ENCODE peak calls at places on chromosomes 7 and 10, in ten cellular contexts. One of them, this sample, is unnamed.

GRCh38 chr10:29240991-29241660 is 47.7 kb upstream of the LYZL1 start:
- DNase-seq in PC-3: no peak
- DNase-seq in endothelial cell of umbilical vein: no peak
- DNase-seq in mesenchymal stem cell: no peak
- DNase-seq in endodermal cell: no peak
- DNase-seq in GM23248: no peak
- DNase-seq in left lung: no peak
- DNase-seq in tibial artery: no peak
- DNase-seq in colonic mucosa: no peak
- DNase-seq in ovary: peak; percentile 59
- DNase-seq in this sample: no peak

GRCh38 chr10:82660983-82661382 is 786.0 kb downstream of the NRG3 start:
- DNase-seq in tibial artery: no peak
- DNase-seq in colonic mucosa: no peak
- DNase-seq in PC-3: no peak
- DNase-seq in mesenchymal stem cell: peak; percentile 12
- DNase-seq in endothelial cell of umbilical vein: peak; percentile 15
- DNase-seq in ovary: no peak
- DNase-seq in left lung: no peak
- DNase-seq in GM23248: no peak
- DNase-seq in endodermal cell: no peak
- DNase-seq in this sample: no peak

GRCh38 chr10:15640536-15641085 is 79.1 kb downstream of the ITGA8 start:
- DNase-seq in mesenchymal stem cell: no peak
- DNase-seq in GM23248: no peak
- DNase-seq in colonic mucosa: no peak
- DNase-seq in PC-3: no peak
- DNase-seq in left lung: no peak
- DNase-seq in endodermal cell: no peak
- DNase-seq in ovary: no peak
- DNase-seq in endothelial cell of umbilical vein: no peak
- DNase-seq in tibial artery: no peak
- DNase-seq in this sample: no peak

GRCh38 chr7:155282671-155283070 is 15.0 kb upstream of the INSIG1 start:
- DNase-seq in colonic mucosa: no peak
- DNase-seq in ovary: no peak
- DNase-seq in GM23248: no peak
- DNase-seq in PC-3: no peak
- DNase-seq in endodermal cell: no peak
- DNase-seq in left lung: peak; percentile 58
- DNase-seq in mesenchymal stem cell: no peak
- DNase-seq in tibial artery: peak; percentile 45
- DNase-seq in endothelial cell of umbilical vein: no peak
- DNase-seq in this sample: no peak

GRCh38 chr7:33806284-33807157 is 98.8 kb upstream of the BMPER start:
- DNase-seq in PC-3: no peak
- DNase-seq in left lung: no peak
- DNase-seq in colonic mucosa: no peak
- DNase-seq in mesenchymal stem cell: peak; percentile 49
- DNase-seq in tibial artery: no peak
- DNase-seq in GM23248: no peak
- DNase-seq in endothelial cell of umbilical vein: peak; percentile 41
- DNase-seq in endodermal cell: no peak
- DNase-seq in ovary: no peak
- DNase-seq in this sample: no peak

GRCh38 chr7:39678935-39679690 is 55.7 kb downstream of the RALA start:
- DNase-seq in endodermal cell: no peak
- DNase-seq in left lung: no peak
- DNase-seq in colonic mucosa: no peak
- DNase-seq in endothelial cell of umbilical vein: peak; percentile 35
- DNase-seq in GM23248: no peak
- DNase-seq in mesenchymal stem cell: peak; percentile 67
- DNase-seq in PC-3: no peak
- DNase-seq in ovary: no peak
- DNase-seq in tibial artery: no peak
- DNase-seq in this sample: no peak

GRCh38 chr7:22700559-22701002 is 26.4 kb upstream of the IL6 start:
- DNase-seq in left lung: no peak
- DNase-seq in tibial artery: no peak
- DNase-seq in mesenchymal stem cell: peak; percentile 85
- DNase-seq in endodermal cell: no peak
- DNase-seq in ovary: no peak
- DNase-seq in colonic mucosa: no peak
- DNase-seq in PC-3: no peak
- DNase-seq in endothelial cell of umbilical vein: peak; percentile 71
- DNase-seq in GM23248: peak; percentile 81
- DNase-seq in this sample: no peak

GRCh38 chr10:104478380-104478779 is 124.7 kb downstream of the CFAP58 start:
- DNase-seq in GM23248: peak; percentile 8
- DNase-seq in tibial artery: no peak
- DNase-seq in colonic mucosa: no peak
- DNase-seq in mesenchymal stem cell: no peak
- DNase-seq in left lung: no peak
- DNase-seq in endothelial cell of umbilical vein: no peak
- DNase-seq in PC-3: no peak
- DNase-seq in endodermal cell: no peak
- DNase-seq in ovary: no peak
- DNase-seq in this sample: no peak

GRCh38 chr10:77236700-77237099 is 400.9 kb downstream of the KCNMA1 start:
- DNase-seq in GM23248: peak; percentile 53
- DNase-seq in tibial artery: no peak
- DNase-seq in mesenchymal stem cell: peak; percentile 63
- DNase-seq in colonic mucosa: no peak
- DNase-seq in endodermal cell: no peak
- DNase-seq in PC-3: peak; percentile 99
- DNase-seq in left lung: no peak
- DNase-seq in ovary: no peak
- DNase-seq in endothelial cell of umbilical vein: no peak
- DNase-seq in this sample: no peak

GRCh38 chr10:48938281-48938680 is 1.4 kb downstream of the LRRC18 start:
- DNase-seq in left lung: no peak
- DNase-seq in ovary: no peak
- DNase-seq in colonic mucosa: no peak
- DNase-seq in endodermal cell: peak; percentile 24
- DNase-seq in PC-3: no peak
- DNase-seq in mesenchymal stem cell: no peak
- DNase-seq in tibial artery: no peak
- DNase-seq in GM23248: no peak
- DNase-seq in endothelial cell of umbilical vein: no peak
- DNase-seq in this sample: no peak

GRCh38 chr10:93749218-93749799 is 8.4 kb upstream of the LGI1 start:
- DNase-seq in endodermal cell: peak; percentile 90
- DNase-seq in left lung: no peak
- DNase-seq in tibial artery: peak; percentile 24
- DNase-seq in ovary: no peak
- DNase-seq in PC-3: no peak
- DNase-seq in endothelial cell of umbilical vein: no peak
- DNase-seq in colonic mucosa: peak; percentile 38
- DNase-seq in mesenchymal stem cell: peak; percentile 54
- DNase-seq in GM23248: peak; percentile 12
- DNase-seq in this sample: no peak

GRCh38 chr7:28708458-28708951 is 249.6 kb downstream of the TRIL start:
- DNase-seq in mesenchymal stem cell: peak; percentile 25
- DNase-seq in left lung: no peak
- DNase-seq in tibial artery: no peak
- DNase-seq in colonic mucosa: no peak
- DNase-seq in endodermal cell: no peak
- DNase-seq in GM23248: peak; percentile 84
- DNase-seq in endothelial cell of umbilical vein: no peak
- DNase-seq in PC-3: no peak
- DNase-seq in ovary: no peak
- DNase-seq in this sample: no peak

DNA sequence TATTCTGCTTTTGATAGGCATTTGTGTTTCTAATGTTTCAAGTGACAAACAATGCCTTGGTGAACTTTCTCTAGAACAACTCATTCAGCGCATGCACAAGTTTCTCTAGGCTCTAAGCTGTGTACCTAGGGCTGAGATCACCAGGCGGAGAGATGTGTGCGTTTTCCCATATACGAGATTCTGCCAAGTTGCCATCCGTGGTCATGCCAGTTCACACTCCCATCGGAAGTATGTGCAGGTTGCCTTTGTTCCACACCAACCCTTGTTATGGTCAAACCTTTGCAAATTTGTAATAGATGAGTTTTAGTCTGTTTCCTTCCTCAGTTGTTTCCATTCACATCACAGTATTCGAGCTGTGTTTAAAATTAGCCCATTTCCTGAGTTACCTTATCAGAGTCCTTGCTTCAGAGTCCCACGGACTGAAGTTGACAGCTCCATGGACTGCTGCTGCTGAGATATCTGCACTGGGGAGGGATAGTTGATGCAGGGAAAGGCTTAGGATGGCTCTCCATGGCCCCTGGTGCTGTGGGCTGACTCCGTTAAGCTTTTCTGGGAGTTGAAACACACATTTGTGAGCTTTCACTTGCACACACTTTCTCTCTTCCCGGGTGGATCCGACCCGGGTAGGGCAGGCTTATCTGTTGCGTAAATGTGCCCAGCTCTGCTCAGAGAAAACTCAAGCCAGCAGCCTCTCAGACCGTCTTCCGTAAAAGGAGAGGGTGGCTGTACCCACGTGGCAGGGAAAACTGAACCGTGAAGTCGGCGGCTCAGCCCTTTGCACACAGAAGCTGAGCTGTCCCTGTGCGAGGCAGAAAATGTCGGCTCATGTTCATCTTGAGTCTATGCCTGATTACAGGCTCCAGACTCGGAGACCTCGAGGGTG is 49.4 kb downstream of the HK1 start:
- DNase-seq in endodermal cell: peak; percentile 57
- DNase-seq in endothelial cell of umbilical vein: peak; percentile 56
- DNase-seq in ovary: peak; percentile 50
- DNase-seq in left lung: peak; percentile 89
- DNase-seq in PC-3: peak; percentile 42
- DNase-seq in colonic mucosa: peak; percentile 81
- DNase-seq in GM23248: no peak
- DNase-seq in mesenchymal stem cell: peak; percentile 52
- DNase-seq in tibial artery: peak; percentile 77
- DNase-seq in this sample: peak; percentile 51
- H3K4me1 ChIP-seq in endodermal cell: peaks cover 1% of the 10 kb centered on the region
- H3K4me1 ChIP-seq in endothelial cell of umbilical vein: peaks cover 22% of the 10 kb centered on the region
- H3K4me1 ChIP-seq in ovary: peaks cover 2% of the 10 kb centered on the region
- H3K4me1 ChIP-seq in left lung: peaks cover 31% of the 10 kb centered on the region
- H3K4me1 ChIP-seq in PC-3: peaks cover 8% of the 10 kb centered on the region
- H3K4me1 ChIP-seq in colonic mucosa: peaks cover 34% of the 10 kb centered on the region
- H3K4me1 ChIP-seq in GM23248: no peaks in the 10 kb centered on the region
- H3K4me1 ChIP-seq in mesenchymal stem cell: peaks cover 16% of the 10 kb centered on the region
- H3K4me1 ChIP-seq in tibial artery: peaks cover 98% of the 10 kb centered on the region
- H3K4me1 ChIP-seq in this sample: peaks cover 13% of the 10 kb centered on the region

GRCh38 chr10:96290368-96291133 is 13.7 kb upstream of the DNTT start:
- DNase-seq in tibial artery: no peak
- DNase-seq in left lung: no peak
- DNase-seq in endodermal cell: no peak
- DNase-seq in mesenchymal stem cell: no peak
- DNase-seq in endothelial cell of umbilical vein: no peak
- DNase-seq in colonic mucosa: no peak
- DNase-seq in ovary: no peak
- DNase-seq in GM23248: no peak
- DNase-seq in PC-3: no peak
- DNase-seq in this sample: no peak

GRCh38 chr10:96288151-96288621 is 16.0 kb upstream of the DNTT start:
- DNase-seq in ovary: no peak
- DNase-seq in tibial artery: no peak
- DNase-seq in mesenchymal stem cell: no peak
- DNase-seq in left lung: no peak
- DNase-seq in endothelial cell of umbilical vein: no peak
- DNase-seq in GM23248: no peak
- DNase-seq in colonic mucosa: no peak
- DNase-seq in endodermal cell: no peak
- DNase-seq in PC-3: no peak
- DNase-seq in this sample: no peak

GRCh38 chr10:96289218-96289910 is 14.9 kb upstream of the DNTT start:
- DNase-seq in mesenchymal stem cell: no peak
- DNase-seq in endothelial cell of umbilical vein: no peak
- DNase-seq in GM23248: no peak
- DNase-seq in ovary: no peak
- DNase-seq in tibial artery: no peak
- DNase-seq in left lung: no peak
- DNase-seq in PC-3: no peak
- DNase-seq in endodermal cell: no peak
- DNase-seq in colonic mucosa: no peak
- DNase-seq in this sample: no peak

GRCh38 chr10:96295475-96295874 is 8.8 kb upstream of the DNTT start:
- DNase-seq in ovary: no peak
- DNase-seq in tibial artery: no peak
- DNase-seq in GM23248: no peak
- DNase-seq in PC-3: no peak
- DNase-seq in mesenchymal stem cell: no peak
- DNase-seq in left lung: no peak
- DNase-seq in colonic mucosa: no peak
- DNase-seq in endodermal cell: no peak
- DNase-seq in endothelial cell of umbilical vein: no peak
- DNase-seq in this sample: no peak

GRCh38 chr10:96292971-96293909 is 11.0 kb upstream of the DNTT start:
- DNase-seq in ovary: no peak
- DNase-seq in GM23248: peak; percentile 64
- DNase-seq in endothelial cell of umbilical vein: peak; percentile 52
- DNase-seq in mesenchymal stem cell: peak; percentile 50
- DNase-seq in PC-3: peak; percentile 54
- DNase-seq in tibial artery: no peak
- DNase-seq in colonic mucosa: peak; percentile 43
- DNase-seq in left lung: no peak
- DNase-seq in endodermal cell: peak; percentile 64
- DNase-seq in this sample: no peak
- H3K4me3 ChIP-seq in ovary: no peak overlapping the region
- H3K4me3 ChIP-seq in GM23248: no peak overlapping the region
- H3K4me3 ChIP-seq in endothelial cell of umbilical vein: no peak overlapping the region
- H3K4me3 ChIP-seq in mesenchymal stem cell: no peak overlapping the region
- H3K4me3 ChIP-seq in PC-3: no peak overlapping the region
- H3K4me3 ChIP-seq in tibial artery: no peak overlapping the region
- H3K4me3 ChIP-seq in colonic mucosa: no peak overlapping the region
- H3K4me3 ChIP-seq in left lung: no peak overlapping the region
- H3K4me3 ChIP-seq in endodermal cell: no peak overlapping the region
- H3K4me3 ChIP-seq in this sample: no peak overlapping the region

DNA sequence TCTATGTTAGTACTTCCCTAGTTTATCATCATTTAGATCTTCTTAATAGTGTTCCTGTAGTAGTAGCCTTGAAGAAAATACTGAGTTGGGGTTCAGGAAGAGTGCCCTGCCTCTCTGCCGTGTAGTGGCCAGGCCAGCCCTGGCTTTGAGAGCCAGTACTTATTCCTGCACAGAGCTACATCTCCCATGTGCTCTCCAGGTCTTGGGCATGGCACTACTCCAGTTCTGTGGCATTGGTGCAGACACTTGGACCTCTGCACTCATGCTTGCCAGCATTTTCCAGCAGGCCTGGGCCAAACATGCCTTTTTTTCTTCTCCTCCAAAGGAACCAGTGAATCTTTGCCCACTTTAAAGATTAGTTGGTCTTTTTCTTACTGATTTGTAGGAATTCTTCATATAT is 5.3 kb downstream of the GNG11 start:
- DNase-seq in mesenchymal stem cell: no peak
- DNase-seq in GM23248: no peak
- DNase-seq in ovary: no peak
- DNase-seq in left lung: no peak
- DNase-seq in PC-3: no peak
- DNase-seq in tibial artery: no peak
- DNase-seq in colonic mucosa: no peak
- DNase-seq in endothelial cell of umbilical vein: peak; percentile 1
- DNase-seq in endodermal cell: no peak
- DNase-seq in this sample: no peak
- H3K4me1 ChIP-seq in mesenchymal stem cell: peaks cover 1% of the 10 kb centered on the region
- H3K4me1 ChIP-seq in GM23248: peaks cover 7% of the 10 kb centered on the region
- H3K4me1 ChIP-seq in ovary: peaks cover 2% of the 10 kb centered on the region
- H3K4me1 ChIP-seq in left lung: no peaks in the 10 kb centered on the region
- H3K4me1 ChIP-seq in PC-3: no peaks in the 10 kb centered on the region
- H3K4me1 ChIP-seq in tibial artery: peaks cover 37% of the 10 kb centered on the region
- H3K4me1 ChIP-seq in colonic mucosa: no peaks in the 10 kb centered on the region
- H3K4me1 ChIP-seq in endothelial cell of umbilical vein: peaks cover 21% of the 10 kb centered on the region
- H3K4me1 ChIP-seq in endodermal cell: no peaks in the 10 kb centered on the region
- H3K4me1 ChIP-seq in this sample: no peaks in the 10 kb centered on the region

GRCh38 chr10:63770523-63770922 is 249.3 kb downstream of the REEP3 start:
- DNase-seq in endothelial cell of umbilical vein: no peak
- DNase-seq in ovary: no peak
- DNase-seq in endodermal cell: peak; percentile 62
- DNase-seq in left lung: no peak
- DNase-seq in mesenchymal stem cell: no peak
- DNase-seq in PC-3: no peak
- DNase-seq in tibial artery: no peak
- DNase-seq in colonic mucosa: no peak
- DNase-seq in GM23248: no peak
- DNase-seq in this sample: no peak
- H3K4me3 ChIP-seq in endothelial cell of umbilical vein: no peak overlapping the region
- H3K4me3 ChIP-seq in ovary: no peak overlapping the region
- H3K4me3 ChIP-seq in endodermal cell: no peak overlapping the region
- H3K4me3 ChIP-seq in left lung: no peak overlapping the region
- H3K4me3 ChIP-seq in mesenchymal stem cell: no peak overlapping the region
- H3K4me3 ChIP-seq in PC-3: no peak overlapping the region
- H3K4me3 ChIP-seq in tibial artery: no peak overlapping the region
- H3K4me3 ChIP-seq in colonic mucosa: no peak overlapping the region
- H3K4me3 ChIP-seq in GM23248: no peak overlapping the region
- H3K4me3 ChIP-seq in this sample: no peak overlapping the region